ENCODE peak calls at places on chromosomes 2 and 18, in nine cellular contexts. C is testis, Q is anterior cingulate cortex, A is caudate nucleus, G is H7, D is adipocyte, J is HCEC 1CT, F is HTR-8/SVneo, S is progenitor cell of endocrine pancreas. T is an unnamed sample.

GRCh38 chr2:155250800-155251199 is 552.3 kb downstream of the KCNJ3 start:
- DNase-seq in C (peak; percentile 21), Q (no peak), A (no peak), G (peak; percentile 13), D (no peak), J (no peak), F (peak; percentile 8), S (no peak), T (no peak)

GRCh38 chr2:23912054-23912453 is 14.9 kb downstream of the ATAD2B start:
- DNase-seq in C (no peak), Q (no peak), A (no peak), G (no peak), D (peak; percentile 19), J (no peak), F (no peak), S (no peak), T (no peak)

GRCh38 chr2:161946489-161947107 is 127.4 kb downstream of the DPP4 start:
- DNase-seq in C (no peak), Q (no peak), A (no peak), G (no peak), D (peak; percentile 69), J (peak; percentile 48), F (peak; percentile 3), S (no peak), T (peak; percentile 47)

GRCh38 chr18:47756364-47757016 is 174.0 kb downstream of the SMAD2 start:
- DNase-seq in C (peak; percentile 81), Q (peak; percentile 11), A (peak; percentile 49), G (peak; percentile 69), D (peak; percentile 80), J (peak; percentile 39), F (peak; percentile 50), S (peak; percentile 72), T (peak; percentile 30)

GRCh38 chr2:11681722-11682589 is 12.0 kb upstream of the NTSR2 start:
- DNase-seq in C (peak; percentile 73), Q (no peak), A (peak; percentile 29), G (peak; percentile 95), D (peak; percentile 24), J (no peak), F (peak; percentile 82), S (peak; percentile 63), T (no peak)

GRCh38 chr2:205695460-205695979 is 13.2 kb downstream of the NRP2 start:
- DNase-seq in C (no peak), Q (no peak), A (no peak), G (no peak), D (peak; percentile 82), J (peak; percentile 82), F (no peak), S (no peak), T (peak; percentile 87)

GRCh38 chr2:239203443-239204142 is 197.2 kb downstream of the HDAC4 start:
- DNase-seq in C (no peak), Q (no peak), A (no peak), G (no peak), D (no peak), J (no peak), F (no peak), S (no peak), T (no peak)

GRCh38 chr2:149703281-149703680 is 115.7 kb upstream of the MMADHC start:
- DNase-seq in C (no peak), Q (no peak), A (no peak), G (no peak), D (no peak), J (no peak), F (no peak), S (no peak), T (no peak)

GRCh38 chr2:118110991-118111390 is 22.7 kb downstream of the INSIG2 start:
- DNase-seq in C (no peak), Q (no peak), A (no peak), G (no peak), D (no peak), J (no peak), F (no peak), S (no peak), T (no peak)

GRCh38 chr2:54724560-54725342 is 1.3 kb downstream of the EML6 start:
- DNase-seq in C (no peak), Q (peak; percentile 30), A (peak; percentile 40), G (peak; percentile 77), D (peak; percentile 52), J (peak; percentile 6), F (peak; percentile 21), S (peak; percentile 45), T (no peak)

GRCh38 chr2:133264951-133265949 is 303.0 kb downstream of the NCKAP5 start:
- DNase-seq in C (peak; percentile 81), Q (peak; percentile 48), A (peak; percentile 31), G (peak; percentile 61), D (no peak), J (peak; percentile 25), F (peak; percentile 63), S (peak; percentile 15), T (no peak)

GRCh38 chr2:119435953-119436297 is 4.3 kb downstream of the TMEM37 start:
- DNase-seq in C (no peak), Q (no peak), A (no peak), G (no peak), D (no peak), J (no peak), F (no peak), S (no peak), T (no peak)

GRCh38 chr18:31041346-31042067 is 1.0 kb downstream of the DSC3 start:
- DNase-seq in C (peak; percentile 20), Q (no peak), A (no peak), G (peak; percentile 70), D (no peak), J (no peak), F (no peak), S (peak; percentile 11), T (no peak)

GRCh38 chr18:23881778-23882177 is 132.8 kb upstream of the TTC39C start:
- DNase-seq in C (peak; percentile 46), Q (no peak), A (no peak), G (no peak), D (no peak), J (no peak), F (no peak), S (no peak), T (no peak)

GRCh38 chr18:8797206-8797605 is 91.8 kb downstream of the MTCL1 start:
- DNase-seq in C (no peak), Q (no peak), A (no peak), G (no peak), D (peak; percentile 46), J (no peak), F (no peak), S (no peak), T (no peak)

GRCh38 chr2:215904101-215904500 is 109.2 kb downstream of the MREG start:
- DNase-seq in C (no peak), Q (no peak), A (no peak), G (no peak), D (peak; percentile 82), J (peak; percentile 69), F (peak; percentile 23), S (no peak), T (peak; percentile 43)

GRCh38 chr2:237669129-237669627 is 41.8 kb downstream of the LRRFIP1 start:
- DNase-seq in C (no peak), Q (no peak), A (no peak), G (no peak), D (no peak), J (no peak), F (no peak), S (no peak), T (no peak)

GRCh38 chr2:241461693-241462677 is 46.4 kb downstream of the STK25 start:
- DNase-seq in C (no peak), Q (no peak), A (no peak), G (no peak), D (no peak), J (no peak), F (no peak), S (no peak), T (no peak)

GRCh38 chr2:218631837-218632236 is 24.1 kb downstream of the PLCD4 start:
- DNase-seq in C (no peak), Q (no peak), A (no peak), G (no peak), D (no peak), J (no peak), F (peak; percentile 41), S (no peak), T (peak; percentile 27)

GRCh38 chr2:23092831-23093230 is 292.1 kb upstream of the KLHL29 start:
- DNase-seq in C (no peak), Q (no peak), A (no peak), G (peak; percentile 35), D (peak; percentile 48), J (no peak), F (peak; percentile 25), S (no peak), T (no peak)

GRCh38 chr18:13163167-13163927 is 55.2 kb upstream of the LDLRAD4 start:
- DNase-seq in C (no peak), Q (no peak), A (no peak), G (no peak), D (peak; percentile 13), J (no peak), F (no peak), S (no peak), T (no peak)

GRCh38 chr2:96869824-96870630 is at the start of gene SEMA4C:
- DNase-seq in C (peak; percentile 56), Q (peak; percentile 56), A (peak; percentile 79), G (peak; percentile 90), D (peak; percentile 75), J (peak; percentile 21), F (peak; percentile 69), S (peak; percentile 48), T (peak; percentile 62)

GRCh38 chr2:36478332-36478738 is 119.6 kb downstream of the FEZ2 start:
- DNase-seq in C (no peak), Q (no peak), A (no peak), G (no peak), D (peak; percentile 92), J (peak; percentile 99), F (peak; percentile 66), S (no peak), T (peak; percentile 96)

GRCh38 chr2:15180379-15180778 is 380.8 kb downstream of the NBAS start:
- DNase-seq in C (no peak), Q (no peak), A (no peak), G (no peak), D (no peak), J (no peak), F (no peak), S (no peak), T (no peak)

GRCh38 chr2:172962064-172962463 is 113.6 kb upstream of the MAP3K20 start:
- DNase-seq in C (no peak), Q (no peak), A (no peak), G (no peak), D (no peak), J (no peak), F (no peak), S (no peak), T (no peak)

GRCh38 chr18:79227617-79228016 is 158.4 kb downstream of the ATP9B start:
- DNase-seq in C (no peak), Q (no peak), A (no peak), G (no peak), D (no peak), J (no peak), F (no peak), S (no peak), T (no peak)

GRCh38 chr2:47016172-47016913 is 100.7 kb upstream of the MCFD2 start:
- DNase-seq in C (no peak), Q (no peak), A (no peak), G (peak; percentile 77), D (peak; percentile 81), J (peak; percentile 97), F (peak; percentile 96), S (no peak), T (peak; percentile 98)

GRCh38 chr2:192437653-192438052 is 242.9 kb upstream of the TMEFF2 start:
- DNase-seq in C (no peak), Q (no peak), A (no peak), G (no peak), D (no peak), J (no peak), F (no peak), S (no peak), T (no peak)

GRCh38 chr18:51519571-51519970 is 322.1 kb upstream of the MEX3C start:
- DNase-seq in C (no peak), Q (no peak), A (no peak), G (no peak), D (no peak), J (no peak), F (no peak), S (no peak), T (no peak)

GRCh38 chr2:239302808-239303557 is 97.8 kb downstream of the HDAC4 start:
- DNase-seq in C (peak; percentile 14), Q (no peak), A (no peak), G (no peak), D (no peak), J (no peak), F (no peak), S (no peak), T (no peak)